ENCODE peak calls at places on chromosomes 1 and 21, in five cellular contexts. A is body of pancreas, G is ascending aorta, B is adipocyte, L is skeletal muscle cell. W is an unnamed sample.

GRCh38 chr1:214028999-214029406 is 41.2 kb downstream of the PROX1 start:
- DNase-seq in A (no peak), G (no peak), B (no peak), L (no peak), W (no peak)

GRCh38 chr1:93847811-93848288 is 31.2 kb downstream of the DNTTIP2 start:
- DNase-seq in A (peak; percentile 66), G (peak; percentile 81), B (peak; percentile 81), L (no peak), W (no peak)

GRCh38 chr1:171983584-171983983 is 142.3 kb downstream of the DNM3 start:
- DNase-seq in A (no peak), G (no peak), B (peak; percentile 74), L (no peak), W (no peak)

GRCh38 chr1:197632000-197632399 is 143.3 kb downstream of the DENND1B start:
- DNase-seq in A (no peak), G (no peak), B (no peak), L (no peak), W (no peak)

GRCh38 chr1:165828581-165829329 is 1.3 kb downstream of the UCK2 start:
- DNase-seq in A (peak; percentile 80), G (peak; percentile 71), B (peak; percentile 90), L (peak; percentile 66), W (peak; percentile 59)

GRCh38 chr1:23224721-23225648 is 7.7 kb upstream of the HTR1D start:
- DNase-seq in A (no peak), G (no peak), B (peak; percentile 65), L (no peak), W (peak; percentile 7)

GRCh38 chr1:150609726-150610125 is 19.7 kb downstream of the ENSA start:
- DNase-seq in A (no peak), G (no peak), B (peak; percentile 37), L (no peak), W (no peak)

GRCh38 chr21:17542371-17542992 is 29.6 kb downstream of the CXADR start:
- DNase-seq in A (no peak), G (no peak), B (no peak), L (no peak), W (no peak)

GRCh38 chr1:32874860-32875793 is 4.4 kb upstream of the FNDC5 start:
- DNase-seq in A (no peak), G (peak; percentile 40), B (no peak), L (no peak), W (no peak)

GRCh38 chr1:18643154-18644012 is 12.7 kb downstream of the PAX7 start:
- DNase-seq in A (no peak), G (no peak), B (no peak), L (no peak), W (no peak)

GRCh38 chr1:228177183-228177475 is 11.5 kb downstream of the IBA57 start:
- DNase-seq in A (no peak), G (no peak), B (no peak), L (no peak), W (no peak)

GRCh38 chr1:243946946-243947345 is 96.9 kb upstream of the AKT3 start:
- DNase-seq in A (no peak), G (no peak), B (no peak), L (no peak), W (no peak)

GRCh38 chr1:226798427-226799411 is 59.6 kb upstream of the ITPKB start:
- DNase-seq in A (peak; percentile 9), G (no peak), B (no peak), L (no peak), W (no peak)

GRCh38 chr1:19381261-19381660 is 69.1 kb downstream of the SLC66A1 start:
- DNase-seq in A (no peak), G (no peak), B (no peak), L (no peak), W (no peak)

GRCh38 chr1:241899211-241899610 is 51.2 kb downstream of the EXO1 start:
- DNase-seq in A (no peak), G (no peak), B (no peak), L (no peak), W (no peak)

GRCh38 chr1:6958407-6958806 is 173.2 kb downstream of the CAMTA1 start:
- DNase-seq in A (no peak), G (no peak), B (peak; percentile 52), L (no peak), W (peak; percentile 27)

GRCh38 chr1:93525431-93525830 is 77.5 kb downstream of the FNBP1L start:
- DNase-seq in A (no peak), G (no peak), B (no peak), L (no peak), W (no peak)

GRCh38 chr1:211613108-211613947 is 34.4 kb upstream of the SLC30A1 start:
- DNase-seq in A (peak; percentile 50), G (peak; percentile 96), B (peak; percentile 97), L (peak; percentile 71), W (peak; percentile 95)

GRCh38 chr21:26135520-26135919 is 35.0 kb downstream of the APP start:
- DNase-seq in A (no peak), G (no peak), B (no peak), L (no peak), W (no peak)

GRCh38 chr1:175200626-175201025 is 8.1 kb upstream of the KIAA0040 start:
- DNase-seq in A (no peak), G (no peak), B (no peak), L (no peak), W (no peak)

GRCh38 chr1:43519287-43519686 is 11.4 kb upstream of the PTPRF start:
- DNase-seq in A (no peak), G (no peak), B (no peak), L (no peak), W (no peak)

DNA sequence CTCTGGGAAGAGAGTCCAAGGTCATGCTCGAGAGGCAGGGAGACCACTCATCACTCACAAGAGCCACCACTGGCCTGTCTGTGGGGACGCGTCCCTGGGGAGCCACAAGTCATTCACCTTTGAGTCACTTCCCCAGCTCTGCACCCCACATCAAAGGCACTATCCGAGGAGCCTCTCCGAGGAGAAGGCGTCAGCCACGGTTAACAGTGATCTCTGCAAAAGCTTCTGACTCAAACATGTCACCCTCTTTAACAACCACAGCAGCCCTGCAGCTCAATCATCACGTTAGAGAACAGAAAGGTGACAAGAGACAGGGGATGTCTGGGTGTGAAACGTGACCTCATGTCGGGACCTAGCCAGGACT is 9.0 kb downstream of the LRRC47 start:
- DNase-seq in A (no peak), G (no peak), B (no peak), L (no peak), W (no peak)
- H3K4me3 ChIP-seq in A (no peak overlapping the region), G (no peak overlapping the region), B (no peak overlapping the region), L (no peak overlapping the region), W (no peak overlapping the region)

DNA sequence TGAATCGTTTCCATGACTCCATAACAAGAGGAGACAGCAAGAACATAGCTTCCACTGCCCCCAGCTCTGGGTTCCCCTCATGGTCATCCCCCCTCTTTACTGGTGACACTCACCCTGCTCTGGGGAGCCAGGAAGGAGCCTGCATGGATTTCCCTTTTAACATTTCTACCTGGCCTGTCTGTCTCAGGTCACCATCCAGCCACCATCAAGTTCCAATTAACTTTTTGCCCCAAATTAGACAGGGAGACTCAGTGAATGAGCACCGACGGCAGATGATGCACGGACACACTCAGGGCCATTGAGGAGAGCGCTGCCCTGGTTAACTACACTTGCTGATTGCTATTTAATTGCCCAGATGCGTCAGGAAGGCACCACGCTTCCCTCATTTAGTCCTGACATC is 426.9 kb downstream of the NPHP4 start:
- DNase-seq in A (no peak), G (no peak), B (no peak), L (no peak), W (no peak)
- H3K4me3 ChIP-seq in A (no peak overlapping the region), G (no peak overlapping the region), B (no peak overlapping the region), L (no peak overlapping the region), W (no peak overlapping the region)

DNA sequence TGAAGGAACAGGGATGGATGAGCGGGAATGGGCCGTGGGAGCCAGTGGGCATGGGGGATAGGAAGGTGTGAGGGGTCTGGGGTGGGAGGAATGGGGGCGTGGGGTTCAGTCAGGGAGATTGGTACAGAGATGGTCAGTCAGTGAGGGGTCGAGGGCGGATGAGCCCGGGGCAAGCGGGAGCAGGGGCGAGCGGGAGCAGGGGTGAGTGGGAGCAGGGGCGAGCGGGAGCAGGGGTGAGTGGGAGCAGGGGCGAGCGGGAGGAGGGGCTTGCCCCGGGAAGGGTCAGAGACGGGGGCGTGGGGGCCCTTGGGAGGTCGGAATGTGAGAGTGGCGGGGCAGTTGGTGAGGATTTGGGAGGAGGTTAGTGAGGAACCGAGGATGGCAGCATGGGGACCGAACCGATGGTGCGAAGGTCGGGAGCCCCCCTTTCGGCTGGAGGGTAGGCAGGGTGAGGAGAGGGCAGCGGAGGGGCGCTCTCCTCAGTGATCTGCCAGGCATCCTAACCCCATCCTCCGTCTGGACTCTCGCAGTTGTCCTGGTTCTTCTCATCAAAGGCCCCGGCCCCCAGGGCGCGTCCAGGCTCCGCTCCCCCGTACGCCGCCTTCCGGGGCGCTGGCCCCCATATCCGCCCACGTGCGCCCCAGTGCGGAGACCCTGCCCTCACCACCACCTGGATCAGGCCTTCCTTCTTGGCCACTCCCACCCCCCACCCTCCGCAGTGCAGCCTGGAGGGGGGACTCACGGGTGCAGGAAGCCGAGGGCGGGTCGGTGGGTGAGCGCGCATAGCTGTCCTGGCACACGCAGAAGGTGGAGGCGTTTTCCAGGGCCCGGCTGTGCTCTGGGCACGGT is 11.2 kb downstream of the EPHA10 start:
- DNase-seq in A (no peak), G (no peak), B (no peak), L (no peak), W (no peak)
- H3K4me3 ChIP-seq in A (no peak overlapping the region), G (no peak overlapping the region), B (no peak overlapping the region), L (no peak overlapping the region), W (no peak overlapping the region)

DNA sequence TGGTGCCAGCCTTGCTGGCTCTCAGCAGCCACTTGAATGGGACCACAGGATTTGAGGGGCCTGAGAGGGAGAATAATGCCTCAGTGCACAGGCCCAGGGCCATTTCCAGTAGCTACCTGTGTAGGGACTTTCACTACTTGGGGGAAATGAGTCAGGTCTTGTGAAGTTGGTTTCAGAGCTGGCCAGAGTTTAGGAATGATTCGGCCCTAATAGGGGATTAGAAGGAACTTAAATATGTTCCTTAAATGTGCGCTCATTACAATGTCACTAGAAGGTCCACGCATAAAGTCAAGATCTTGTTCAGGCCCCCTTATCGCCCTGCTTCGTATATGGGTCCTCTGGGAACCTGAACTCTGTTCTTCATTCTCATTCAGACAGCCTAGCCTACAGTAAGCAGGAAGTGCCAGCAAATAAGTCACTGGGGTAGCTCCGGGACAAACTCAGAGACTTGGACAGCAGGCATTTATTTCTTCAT is 5.6 kb upstream of the AKR1A1 start:
- DNase-seq in A (no peak), G (no peak), B (no peak), L (no peak), W (no peak)
- H3K4me3 ChIP-seq in A (no peak overlapping the region), G (no peak overlapping the region), B (no peak overlapping the region), L (no peak overlapping the region), W (no peak overlapping the region)

GRCh38 chr1:26959270-26959669 is 998 bp downstream of the KDF1 start:
- DNase-seq in A (no peak), G (no peak), B (no peak), L (no peak), W (no peak)

GRCh38 chr1:26961826-26962225 is 1.6 kb upstream of the KDF1 start:
- DNase-seq in A (no peak), G (no peak), B (peak; percentile 89), L (peak; percentile 90), W (peak; percentile 57)

GRCh38 chr1:26959722-26960624 is at the start of gene KDF1:
- DNase-seq in A (peak; percentile 94), G (no peak), B (no peak), L (no peak), W (no peak)

GRCh38 chr1:26957306-26957705 is 3.0 kb downstream of the KDF1 start:
- DNase-seq in A (no peak), G (no peak), B (no peak), L (no peak), W (no peak)

GRCh38 chr1:26960625-26960966 is 328 bp upstream of the KDF1 start:
- DNase-seq in A (no peak), G (no peak), B (no peak), L (no peak), W (no peak)
- H3K4me3 ChIP-seq in A (peak overlapping the region; percentile 6), G (no peak overlapping the region), B (no peak overlapping the region), L (peak overlapping the region; percentile 34), W (no peak overlapping the region)

GRCh38 chr1:223709598-223709997 is 2.7 kb upstream of the CAPN2 start:
- DNase-seq in A (no peak), G (peak; percentile 1), B (peak; percentile 77), L (no peak), W (no peak)
- H3K4me3 ChIP-seq in A (no peak overlapping the region), G (no peak overlapping the region), B (no peak overlapping the region), L (no peak overlapping the region), W (no peak overlapping the region)